ENCODE peak calls at places on chromosome 6, in eight cellular contexts. V is stimulated activated effector memory CD8-positive, alpha-beta T cell treated with anti-CD3 and anti-CD28 coated beads, Interleukin-12 subunit alpha, Interleukin-12 subunit beta, amount 100 ng/mL, for 72 hours; R is fibroblast of pulmonary artery; J is putamen; U is HCEC 1CT; N is MCF 10A; Q is stimulated activated CD4-positive, alpha-beta T cell treated with anti-CD3 and anti-CD28 coated beads, Interleukin-1b, Interleukin-23, amount 100 ng/mL, for 1 hour; X is mucosa of descending colon. W is an unnamed sample.
A peak's percentile ranks its signal among the peaks of the same experiment; 100 is the strongest.

GRCh38 chr6:43123691-43124314 is 47.3 kb upstream of the SRF start:
- DNase-seq in V (no peak), R (no peak), J (no peak), U (no peak), N (no peak), Q (no peak), X (peak; percentile 27), W (peak; percentile 59)

GRCh38 chr6:85344996-85345395 is 104.9 kb upstream of the NT5E start:
- DNase-seq in V (no peak), R (no peak), J (no peak), U (no peak), N (no peak), Q (no peak), X (no peak), W (no peak)

GRCh38 chr6:71887744-71888115 is 1.4 kb downstream of the RIMS1 start:
- DNase-seq in V (no peak), R (no peak), J (no peak), U (no peak), N (no peak), Q (no peak), X (no peak), W (no peak)

GRCh38 chr6:39553811-39554802 is 171.1 kb downstream of the KIF6 start:
- DNase-seq in V (no peak), R (no peak), J (no peak), U (no peak), N (no peak), Q (no peak), X (no peak), W (no peak)

GRCh38 chr6:100184473-100184872 is 190.4 kb upstream of the MCHR2 start:
- DNase-seq in V (no peak), R (no peak), J (no peak), U (no peak), N (no peak), Q (no peak), X (no peak), W (no peak)

GRCh38 chr6:16355238-16355637 is 116.9 kb downstream of the GMPR start:
- DNase-seq in V (no peak), R (no peak), J (peak; percentile 70), U (no peak), N (no peak), Q (no peak), X (no peak), W (peak; percentile 69)

GRCh38 chr6:79170915-79171314 is 63.6 kb downstream of the HMGN3 start:
- DNase-seq in V (no peak), R (peak; percentile 79), J (no peak), U (no peak), N (peak; percentile 79), Q (no peak), X (no peak), W (no peak)

GRCh38 chr6:163427498-163428254 is 13.2 kb downstream of the QKI start:
- DNase-seq in V (no peak), R (peak; percentile 91), J (no peak), U (peak; percentile 71), N (peak; percentile 81), Q (no peak), X (no peak), W (no peak)

GRCh38 chr6:28816909-28817807 is 106.6 kb downstream of the TRIM27 start:
- DNase-seq in V (no peak), R (peak; percentile 55), J (no peak), U (peak; percentile 71), N (peak; percentile 76), Q (no peak), X (no peak), W (no peak)

GRCh38 chr6:132483779-132484679 is 28.9 kb downstream of the STX7 start:
- DNase-seq in V (peak; percentile 14), R (peak; percentile 84), J (peak; percentile 73), U (peak; percentile 69), N (peak; percentile 80), Q (no peak), X (no peak), W (peak; percentile 62)

GRCh38 chr6:54817834-54818233 is 28.7 kb upstream of the FAM83B start:
- DNase-seq in V (no peak), R (no peak), J (no peak), U (no peak), N (no peak), Q (no peak), X (no peak), W (no peak)

W was measured in head of caudate nucleus.